ENCODE peak calls at places on chromosomes 1 and 21, in eight cellular contexts. One of them, this sample, is unnamed.

GRCh38 chr1:64223329-64224151 is 20.1 kb downstream of the UBE2U start:
- DNase-seq in ovary: no peak
- DNase-seq in cardiac fibroblast: peak
- DNase-seq in HFF-Myc: peak
- DNase-seq in A549: peak
- DNase-seq in AG09309: peak
- DNase-seq in PC-3: peak
- DNase-seq in tibial artery: no peak
- DNase-seq in this sample: no peak

GRCh38 chr1:28668956-28669719 is 554 bp downstream of the GMEB1 start:
- DNase-seq in ovary: peak
- DNase-seq in cardiac fibroblast: peak
- DNase-seq in HFF-Myc: no peak
- DNase-seq in A549: peak
- DNase-seq in AG09309: no peak
- DNase-seq in PC-3: peak
- DNase-seq in tibial artery: peak
- DNase-seq in this sample: peak

GRCh38 chr1:71043061-71043460 is 4.6 kb downstream of the PTGER3 start:
- DNase-seq in ovary: no peak
- DNase-seq in cardiac fibroblast: no peak
- DNase-seq in HFF-Myc: no peak
- DNase-seq in A549: no peak
- DNase-seq in AG09309: no peak
- DNase-seq in PC-3: no peak
- DNase-seq in tibial artery: no peak
- DNase-seq in this sample: no peak

GRCh38 chr1:212944209-212944901 is 6.0 kb upstream of the VASH2 start:
- DNase-seq in ovary: no peak
- DNase-seq in cardiac fibroblast: no peak
- DNase-seq in HFF-Myc: no peak
- DNase-seq in A549: no peak
- DNase-seq in AG09309: no peak
- DNase-seq in PC-3: no peak
- DNase-seq in tibial artery: no peak
- DNase-seq in this sample: no peak

GRCh38 chr1:92317836-92318493 is 19.1 kb downstream of the RPAP2 start:
- DNase-seq in ovary: no peak
- DNase-seq in cardiac fibroblast: peak
- DNase-seq in HFF-Myc: no peak
- DNase-seq in A549: no peak
- DNase-seq in AG09309: no peak
- DNase-seq in PC-3: no peak
- DNase-seq in tibial artery: no peak
- DNase-seq in this sample: no peak

GRCh38 chr1:201740609-201741231 is 88.2 kb upstream of the IPO9 start:
- DNase-seq in ovary: no peak
- DNase-seq in cardiac fibroblast: peak
- DNase-seq in HFF-Myc: no peak
- DNase-seq in A549: no peak
- DNase-seq in AG09309: no peak
- DNase-seq in PC-3: no peak
- DNase-seq in tibial artery: no peak
- DNase-seq in this sample: no peak

GRCh38 chr1:228332797-228333738 is 73.6 kb downstream of the TRIM11 start:
- DNase-seq in ovary: peak
- DNase-seq in cardiac fibroblast: no peak
- DNase-seq in HFF-Myc: no peak
- DNase-seq in A549: no peak
- DNase-seq in AG09309: no peak
- DNase-seq in PC-3: no peak
- DNase-seq in tibial artery: no peak
- DNase-seq in this sample: no peak

GRCh38 chr21:34027727-34028461 is 45.5 kb upstream of the MRPS6 start:
- DNase-seq in ovary: no peak
- DNase-seq in cardiac fibroblast: peak
- DNase-seq in HFF-Myc: no peak
- DNase-seq in A549: no peak
- DNase-seq in AG09309: no peak
- DNase-seq in PC-3: no peak
- DNase-seq in tibial artery: no peak
- DNase-seq in this sample: no peak

GRCh38 chr1:207004931-207005830 is 27.4 kb downstream of the C1orf116 start:
- DNase-seq in ovary: no peak
- DNase-seq in cardiac fibroblast: peak
- DNase-seq in HFF-Myc: peak
- DNase-seq in A549: peak
- DNase-seq in AG09309: no peak
- DNase-seq in PC-3: peak
- DNase-seq in tibial artery: no peak
- DNase-seq in this sample: peak

GRCh38 chr1:170356585-170356984 is 175.4 kb upstream of the GORAB start:
- DNase-seq in ovary: no peak
- DNase-seq in cardiac fibroblast: no peak
- DNase-seq in HFF-Myc: no peak
- DNase-seq in A549: no peak
- DNase-seq in AG09309: no peak
- DNase-seq in PC-3: no peak
- DNase-seq in tibial artery: no peak
- DNase-seq in this sample: no peak

GRCh38 chr1:240235521-240236288 is 144.0 kb downstream of the FMN2 start:
- DNase-seq in ovary: no peak
- DNase-seq in cardiac fibroblast: peak
- DNase-seq in HFF-Myc: no peak
- DNase-seq in A549: no peak
- DNase-seq in AG09309: peak
- DNase-seq in PC-3: peak
- DNase-seq in tibial artery: no peak
- DNase-seq in this sample: no peak

GRCh38 chr1:87024936-87025537 is 110.6 kb downstream of the HS2ST1 start:
- DNase-seq in ovary: no peak
- DNase-seq in cardiac fibroblast: peak
- DNase-seq in HFF-Myc: peak
- DNase-seq in A549: peak
- DNase-seq in AG09309: peak
- DNase-seq in PC-3: peak
- DNase-seq in tibial artery: no peak
- DNase-seq in this sample: no peak

GRCh38 chr1:94590203-94591137 is 48.9 kb upstream of the F3 start:
- DNase-seq in ovary: no peak
- DNase-seq in cardiac fibroblast: no peak
- DNase-seq in HFF-Myc: no peak
- DNase-seq in A549: no peak
- DNase-seq in AG09309: no peak
- DNase-seq in PC-3: no peak
- DNase-seq in tibial artery: peak
- DNase-seq in this sample: no peak

GRCh38 chr1:85689788-85690404 is 18.3 kb downstream of the ZNHIT6 start:
- DNase-seq in ovary: no peak
- DNase-seq in cardiac fibroblast: no peak
- DNase-seq in HFF-Myc: no peak
- DNase-seq in A549: no peak
- DNase-seq in AG09309: no peak
- DNase-seq in PC-3: no peak
- DNase-seq in tibial artery: no peak
- DNase-seq in this sample: no peak

GRCh38 chr1:63794927-63795326 is 21.1 kb downstream of the ROR1 start:
- DNase-seq in ovary: no peak
- DNase-seq in cardiac fibroblast: no peak
- DNase-seq in HFF-Myc: no peak
- DNase-seq in A549: no peak
- DNase-seq in AG09309: no peak
- DNase-seq in PC-3: no peak
- DNase-seq in tibial artery: no peak
- DNase-seq in this sample: no peak

DNA sequence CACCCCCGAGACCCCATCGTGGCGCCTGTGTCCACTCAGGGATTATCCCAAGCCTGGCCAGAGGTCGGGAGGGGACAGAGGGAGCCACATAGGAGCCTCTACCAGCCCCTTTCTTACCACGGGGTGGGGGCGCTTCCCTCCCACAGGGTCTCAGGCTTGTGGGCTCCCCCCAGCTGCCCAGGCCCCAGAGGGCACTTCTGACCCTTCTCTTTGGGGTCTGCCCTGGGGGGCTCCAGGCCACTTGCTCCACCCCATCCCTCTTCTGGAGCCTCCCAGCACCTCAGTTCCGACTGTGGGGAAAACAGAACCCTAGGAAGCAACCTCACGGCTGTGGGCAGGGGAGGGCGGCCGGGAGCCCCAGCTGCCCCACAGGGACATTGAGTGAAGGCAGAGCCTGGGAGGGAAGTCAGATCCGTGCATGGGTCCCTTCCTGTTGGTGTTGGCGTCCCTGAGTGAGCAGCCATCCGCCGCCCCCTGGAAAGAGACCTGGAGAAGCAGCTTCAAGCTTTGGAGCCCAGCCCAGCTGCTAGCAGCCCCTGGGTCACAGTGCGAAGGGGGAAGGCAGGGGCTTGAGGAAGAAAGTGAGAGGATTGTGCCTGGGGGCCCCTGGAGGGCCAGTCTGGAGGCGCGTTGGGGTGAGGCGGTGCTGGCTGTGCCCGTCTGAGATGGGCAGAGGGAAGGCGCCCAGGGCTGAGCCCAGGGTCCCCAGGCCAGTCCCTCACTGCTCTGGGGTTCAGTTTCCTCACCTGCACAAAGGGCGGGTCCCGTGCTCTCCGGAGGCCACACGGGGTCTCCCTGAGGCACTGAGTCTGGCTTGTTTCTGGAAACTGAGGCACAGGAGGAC is 22.1 kb downstream of the RRP1 start:
- DNase-seq in ovary: no peak
- DNase-seq in cardiac fibroblast: no peak
- DNase-seq in HFF-Myc: no peak
- DNase-seq in A549: no peak
- DNase-seq in AG09309: no peak
- DNase-seq in PC-3: no peak
- DNase-seq in tibial artery: no peak
- DNase-seq in this sample: peak
- H3K4me3 ChIP-seq in ovary: no peak
- H3K4me3 ChIP-seq in cardiac fibroblast: no peak
- H3K4me3 ChIP-seq in HFF-Myc: no peak
- H3K4me3 ChIP-seq in A549: no peak
- H3K4me3 ChIP-seq in AG09309: no peak
- H3K4me3 ChIP-seq in PC-3: no peak
- H3K4me3 ChIP-seq in tibial artery: no peak
- H3K4me3 ChIP-seq in this sample: no peak

GRCh38 chr1:33096358-33097005 is 15.5 kb downstream of the AZIN2 start:
- DNase-seq in ovary: no peak
- DNase-seq in cardiac fibroblast: peak
- DNase-seq in HFF-Myc: no peak
- DNase-seq in A549: no peak
- DNase-seq in AG09309: no peak
- DNase-seq in PC-3: no peak
- DNase-seq in tibial artery: no peak
- DNase-seq in this sample: no peak

GRCh38 chr1:33097137-33097611 is 16.2 kb downstream of the AZIN2 start:
- DNase-seq in ovary: no peak
- DNase-seq in cardiac fibroblast: peak
- DNase-seq in HFF-Myc: no peak
- DNase-seq in A549: no peak
- DNase-seq in AG09309: no peak
- DNase-seq in PC-3: no peak
- DNase-seq in tibial artery: no peak
- DNase-seq in this sample: no peak

GRCh38 chr1:33097762-33098161 is 16.8 kb downstream of the AZIN2 start:
- DNase-seq in ovary: no peak
- DNase-seq in cardiac fibroblast: no peak
- DNase-seq in HFF-Myc: no peak
- DNase-seq in A549: no peak
- DNase-seq in AG09309: no peak
- DNase-seq in PC-3: no peak
- DNase-seq in tibial artery: no peak
- DNase-seq in this sample: no peak

GRCh38 chr1:33098371-33098770 is 17.4 kb downstream of the AZIN2 start:
- DNase-seq in ovary: no peak
- DNase-seq in cardiac fibroblast: no peak
- DNase-seq in HFF-Myc: no peak
- DNase-seq in A549: no peak
- DNase-seq in AG09309: no peak
- DNase-seq in PC-3: no peak
- DNase-seq in tibial artery: no peak
- DNase-seq in this sample: no peak

GRCh38 chr1:33099290-33100118 is 18.6 kb downstream of the AZIN2 start:
- DNase-seq in ovary: no peak
- DNase-seq in cardiac fibroblast: peak
- DNase-seq in HFF-Myc: peak
- DNase-seq in A549: no peak
- DNase-seq in AG09309: peak
- DNase-seq in PC-3: peak
- DNase-seq in tibial artery: peak
- DNase-seq in this sample: peak
- H3K4me3 ChIP-seq in ovary: no peak
- H3K4me3 ChIP-seq in cardiac fibroblast: no peak
- H3K4me3 ChIP-seq in HFF-Myc: no peak
- H3K4me3 ChIP-seq in A549: no peak
- H3K4me3 ChIP-seq in AG09309: no peak
- H3K4me3 ChIP-seq in PC-3: no peak
- H3K4me3 ChIP-seq in tibial artery: no peak
- H3K4me3 ChIP-seq in this sample: no peak

DNA sequence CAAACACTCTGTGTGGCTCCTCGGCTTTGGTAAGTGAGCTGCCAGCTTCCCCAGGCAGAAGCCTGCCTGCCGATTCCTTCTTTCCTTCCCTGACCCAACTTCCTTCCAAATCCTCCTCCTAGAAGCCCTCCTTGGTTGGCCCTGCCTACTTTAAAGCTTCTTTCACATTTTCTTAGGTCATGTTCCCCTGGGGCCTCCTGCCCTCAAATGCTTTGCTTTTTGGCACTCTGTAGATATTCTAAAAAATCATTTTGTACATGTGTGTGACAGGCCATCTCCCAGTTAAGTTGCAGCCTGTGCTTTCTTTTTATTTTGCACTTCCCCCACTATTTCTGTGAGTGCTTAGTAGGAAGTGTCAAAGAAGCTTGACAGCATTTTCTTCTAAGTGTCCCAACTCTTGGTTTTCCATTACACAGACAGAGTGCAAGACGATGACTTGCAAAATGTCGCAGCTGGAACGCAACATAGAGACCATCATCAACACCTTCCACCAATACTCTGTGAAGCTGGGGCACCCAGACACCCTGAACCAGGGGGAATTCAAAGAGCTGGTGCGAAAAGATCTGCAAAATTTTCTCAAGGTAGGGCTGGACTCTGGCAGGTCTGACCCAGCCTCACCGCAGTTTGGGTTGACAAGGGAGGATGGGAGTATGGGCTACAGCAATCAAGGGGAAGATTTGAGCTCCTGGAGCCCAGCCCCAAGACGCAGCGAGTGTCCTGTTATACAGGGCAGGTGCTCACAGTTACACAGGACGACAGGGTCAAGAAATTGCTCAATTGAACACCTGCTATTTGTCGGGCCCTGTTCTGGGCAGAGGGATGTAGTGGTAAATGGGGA is at the start of gene S100A9:
- DNase-seq in ovary: no peak
- DNase-seq in cardiac fibroblast: no peak
- DNase-seq in HFF-Myc: no peak
- DNase-seq in A549: no peak
- DNase-seq in AG09309: no peak
- DNase-seq in PC-3: no peak
- DNase-seq in tibial artery: no peak
- DNase-seq in this sample: no peak
- H3K4me3 ChIP-seq in ovary: no peak
- H3K4me3 ChIP-seq in cardiac fibroblast: no peak
- H3K4me3 ChIP-seq in HFF-Myc: no peak
- H3K4me3 ChIP-seq in A549: no peak
- H3K4me3 ChIP-seq in AG09309: no peak
- H3K4me3 ChIP-seq in PC-3: peak
- H3K4me3 ChIP-seq in tibial artery: no peak
- H3K4me3 ChIP-seq in this sample: no peak

GRCh38 chr1:173205146-173206051 is 1.7 kb downstream of the TNFSF4 start:
- DNase-seq in ovary: peak
- DNase-seq in cardiac fibroblast: peak
- DNase-seq in HFF-Myc: no peak
- DNase-seq in A549: no peak
- DNase-seq in AG09309: no peak
- DNase-seq in PC-3: no peak
- DNase-seq in tibial artery: no peak
- DNase-seq in this sample: no peak
- H3K4me3 ChIP-seq in ovary: no peak
- H3K4me3 ChIP-seq in cardiac fibroblast: peak
- H3K4me3 ChIP-seq in HFF-Myc: no peak
- H3K4me3 ChIP-seq in A549: no peak
- H3K4me3 ChIP-seq in AG09309: peak
- H3K4me3 ChIP-seq in PC-3: no peak
- H3K4me3 ChIP-seq in tibial artery: no peak
- H3K4me3 ChIP-seq in this sample: no peak

This sample was measured in right cardiac atrium.